ENCODE peak calls at places on chromosomes 4 and X, in four cellular contexts. One of them, this sample, is unnamed.

GRCh38 chrX:18964026-18964425 is 19.9 kb downstream of the PHKA2 start:
- DNase-seq in GM12878: no peak
- DNase-seq in K562: no peak
- DNase-seq in HepG2: no peak
- DNase-seq in this sample: no peak

GRCh38 chr4:154124539-154125255 is 335.8 kb upstream of the SFRP2 start:
- DNase-seq in GM12878: no peak
- DNase-seq in K562: no peak
- DNase-seq in HepG2: no peak
- DNase-seq in this sample: no peak

GRCh38 chrX:44903107-44903506 is 30.1 kb downstream of the KDM6A start:
- DNase-seq in GM12878: no peak
- DNase-seq in K562: peak; percentile 18
- DNase-seq in HepG2: peak; percentile 50
- DNase-seq in this sample: no peak

GRCh38 chr4:152956650-152957436 is 20.7 kb downstream of the FHDC1 start:
- DNase-seq in GM12878: no peak
- DNase-seq in K562: no peak
- DNase-seq in HepG2: peak; percentile 18
- DNase-seq in this sample: no peak

GRCh38 chrX:150990910-150991309 is 7.8 kb downstream of the HMGB3 start:
- DNase-seq in GM12878: no peak
- DNase-seq in K562: no peak
- DNase-seq in HepG2: no peak
- DNase-seq in this sample: no peak

GRCh38 chr4:169283114-169283509 is 12.4 kb upstream of the SH3RF1 start:
- DNase-seq in GM12878: no peak
- DNase-seq in K562: no peak
- DNase-seq in HepG2: no peak
- DNase-seq in this sample: no peak

GRCh38 chrX:132676561-132677186 is 187.8 kb upstream of the MBNL3 start:
- DNase-seq in GM12878: no peak
- DNase-seq in K562: no peak
- DNase-seq in HepG2: no peak
- DNase-seq in this sample: peak; percentile 36

GRCh38 chrX:111634823-111635410 is 46.1 kb upstream of the ALG13 start:
- DNase-seq in GM12878: no peak
- DNase-seq in K562: no peak
- DNase-seq in HepG2: no peak
- DNase-seq in this sample: no peak

GRCh38 chrX:29952016-29952415 is 263.3 kb upstream of the MAGEB2 start:
- DNase-seq in GM12878: no peak
- DNase-seq in K562: no peak
- DNase-seq in HepG2: no peak
- DNase-seq in this sample: no peak

GRCh38 chrX:11103006-11103405 is 8.1 kb upstream of the HCCS start:
- DNase-seq in GM12878: no peak
- DNase-seq in K562: no peak
- DNase-seq in HepG2: no peak
- DNase-seq in this sample: no peak

GRCh38 chrX:51876441-51876840 is 17.0 kb upstream of the MAGED1 start:
- DNase-seq in GM12878: no peak
- DNase-seq in K562: no peak
- DNase-seq in HepG2: no peak
- DNase-seq in this sample: no peak

GRCh38 chr4:39348371-39349265 is 17.5 kb downstream of the RFC1 start:
- DNase-seq in GM12878: no peak
- DNase-seq in K562: no peak
- DNase-seq in HepG2: peak; percentile 41
- DNase-seq in this sample: no peak

GRCh38 chr4:1019726-1020470 is 8.5 kb downstream of the FGFRL1 start:
- DNase-seq in GM12878: no peak
- DNase-seq in K562: peak; percentile 46
- DNase-seq in HepG2: no peak
- DNase-seq in this sample: no peak

GRCh38 chr4:24488399-24489164 is 95.8 kb downstream of the DHX15 start:
- DNase-seq in GM12878: peak; percentile 5
- DNase-seq in K562: peak; percentile 85
- DNase-seq in HepG2: peak; percentile 44
- DNase-seq in this sample: peak; percentile 93

GRCh38 chr4:140943887-140944515 is 187.8 kb upstream of the TBC1D9 start:
- DNase-seq in GM12878: no peak
- DNase-seq in K562: no peak
- DNase-seq in HepG2: no peak
- DNase-seq in this sample: no peak

GRCh38 chr4:602559-602942 is 22.8 kb upstream of the PDE6B start:
- DNase-seq in GM12878: no peak
- DNase-seq in K562: peak; percentile 61
- DNase-seq in HepG2: peak; percentile 60
- DNase-seq in this sample: peak; percentile 96

GRCh38 chrX:10514891-10515290 is 105.5 kb downstream of the MID1 start:
- DNase-seq in GM12878: no peak
- DNase-seq in K562: no peak
- DNase-seq in HepG2: no peak
- DNase-seq in this sample: no peak

GRCh38 chrX:123629502-123629901 is 103.3 kb downstream of the THOC2 start:
- DNase-seq in GM12878: no peak
- DNase-seq in K562: no peak
- DNase-seq in HepG2: no peak
- DNase-seq in this sample: no peak

GRCh38 chr4:2418652-2419571 is at the start of gene CFAP99:
- DNase-seq in GM12878: peak; percentile 72
- DNase-seq in K562: peak; percentile 95
- DNase-seq in HepG2: peak; percentile 89
- DNase-seq in this sample: peak; percentile 97
- TF ChIP-seq REST in GM12878: no peak
- TF ChIP-seq REST in K562: no peak
- TF ChIP-seq REST in HepG2: no peak
- TF ChIP-seq REST in this sample: no peak

GRCh38 chr4:54428940-54429339 is 199.8 kb downstream of the PDGFRA start:
- DNase-seq in GM12878: no peak
- DNase-seq in K562: no peak
- DNase-seq in HepG2: no peak
- DNase-seq in this sample: no peak

GRCh38 chr4:54427826-54428225 is 198.7 kb downstream of the PDGFRA start:
- DNase-seq in GM12878: no peak
- DNase-seq in K562: no peak
- DNase-seq in HepG2: no peak
- DNase-seq in this sample: no peak

GRCh38 chr4:54433686-54434085 is 204.6 kb downstream of the PDGFRA start:
- DNase-seq in GM12878: no peak
- DNase-seq in K562: no peak
- DNase-seq in HepG2: no peak
- DNase-seq in this sample: peak; percentile 72
- TF ChIP-seq CREB1 in GM12878: no peak
- TF ChIP-seq CREB1 in K562: no peak
- TF ChIP-seq CREB1 in HepG2: no peak
- TF ChIP-seq CREB1 in this sample: no peak

DNA sequence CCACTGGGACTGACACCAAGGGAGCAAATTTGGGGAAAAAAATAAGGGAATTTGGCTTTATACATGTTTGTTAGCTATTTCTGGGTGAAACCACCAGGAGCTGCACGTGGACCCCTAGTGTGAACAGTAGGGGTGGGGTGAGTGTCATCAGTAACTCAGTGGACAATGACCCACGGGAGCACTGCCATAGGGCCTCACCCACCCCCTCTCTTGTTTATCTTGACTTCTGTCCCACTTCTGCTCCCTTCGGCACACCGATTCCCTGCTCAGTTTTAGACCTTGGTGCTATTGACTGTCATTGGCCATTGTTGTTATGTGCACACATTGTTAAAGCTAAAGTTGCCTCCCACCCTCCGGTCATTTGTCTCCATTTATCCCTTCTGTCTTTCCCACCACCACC is 9.0 kb downstream of the ACOX3 start:
- DNase-seq in GM12878: no peak
- DNase-seq in K562: no peak
- DNase-seq in HepG2: no peak
- DNase-seq in this sample: no peak
- TF ChIP-seq REST in GM12878: no peak
- TF ChIP-seq REST in K562: no peak
- TF ChIP-seq REST in HepG2: no peak
- TF ChIP-seq REST in this sample: no peak

DNA sequence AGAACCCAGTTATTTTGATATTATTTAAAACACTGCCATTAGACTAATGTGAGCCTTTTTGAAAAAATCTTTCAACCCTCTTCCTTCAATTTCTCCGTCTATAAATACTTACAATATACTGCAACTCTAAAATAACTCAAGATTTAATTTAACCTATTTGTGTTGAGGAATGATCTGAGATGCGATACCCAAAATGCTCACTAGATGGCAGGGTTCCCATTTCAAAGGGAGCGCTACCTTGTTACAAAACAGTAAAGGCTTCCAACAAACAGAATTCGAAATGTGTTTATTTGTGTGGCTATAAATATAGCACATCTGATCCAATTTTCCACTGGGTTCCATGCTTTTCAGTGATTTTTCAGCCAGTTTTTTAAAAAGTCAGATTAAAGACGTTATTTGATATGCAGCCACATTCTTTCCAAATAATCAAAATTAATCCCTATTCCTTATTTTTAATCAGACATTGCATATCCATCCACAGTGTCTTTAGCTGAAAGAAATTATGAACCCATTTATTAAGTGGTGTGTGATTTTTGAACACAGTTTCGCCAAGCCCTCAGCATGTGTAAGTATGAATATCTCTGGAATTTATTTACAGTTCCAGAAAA is 667.9 kb upstream of the LCORL start:
- DNase-seq in GM12878: no peak
- DNase-seq in K562: peak; percentile 26
- DNase-seq in HepG2: peak; percentile 16
- DNase-seq in this sample: peak; percentile 79
- TF ChIP-seq CREB1 in GM12878: no peak
- TF ChIP-seq CREB1 in K562: no peak
- TF ChIP-seq CREB1 in HepG2: no peak
- TF ChIP-seq CREB1 in this sample: no peak

GRCh38 chrX:64394059-64394873 is 986 bp downstream of the MTMR8 start:
- DNase-seq in GM12878: no peak
- DNase-seq in K562: no peak
- DNase-seq in HepG2: no peak
- DNase-seq in this sample: no peak

GRCh38 chrX:64389489-64389888 is 5.8 kb downstream of the MTMR8 start:
- DNase-seq in GM12878: no peak
- DNase-seq in K562: no peak
- DNase-seq in HepG2: no peak
- DNase-seq in this sample: no peak

GRCh38 chrX:64395568-64395929 is 297 bp upstream of the MTMR8 start:
- DNase-seq in GM12878: no peak
- DNase-seq in K562: no peak
- DNase-seq in HepG2: no peak
- DNase-seq in this sample: no peak

GRCh38 chrX:64398088-64398487 is 2.8 kb upstream of the MTMR8 start:
- DNase-seq in GM12878: no peak
- DNase-seq in K562: no peak
- DNase-seq in HepG2: no peak
- DNase-seq in this sample: no peak

DNA sequence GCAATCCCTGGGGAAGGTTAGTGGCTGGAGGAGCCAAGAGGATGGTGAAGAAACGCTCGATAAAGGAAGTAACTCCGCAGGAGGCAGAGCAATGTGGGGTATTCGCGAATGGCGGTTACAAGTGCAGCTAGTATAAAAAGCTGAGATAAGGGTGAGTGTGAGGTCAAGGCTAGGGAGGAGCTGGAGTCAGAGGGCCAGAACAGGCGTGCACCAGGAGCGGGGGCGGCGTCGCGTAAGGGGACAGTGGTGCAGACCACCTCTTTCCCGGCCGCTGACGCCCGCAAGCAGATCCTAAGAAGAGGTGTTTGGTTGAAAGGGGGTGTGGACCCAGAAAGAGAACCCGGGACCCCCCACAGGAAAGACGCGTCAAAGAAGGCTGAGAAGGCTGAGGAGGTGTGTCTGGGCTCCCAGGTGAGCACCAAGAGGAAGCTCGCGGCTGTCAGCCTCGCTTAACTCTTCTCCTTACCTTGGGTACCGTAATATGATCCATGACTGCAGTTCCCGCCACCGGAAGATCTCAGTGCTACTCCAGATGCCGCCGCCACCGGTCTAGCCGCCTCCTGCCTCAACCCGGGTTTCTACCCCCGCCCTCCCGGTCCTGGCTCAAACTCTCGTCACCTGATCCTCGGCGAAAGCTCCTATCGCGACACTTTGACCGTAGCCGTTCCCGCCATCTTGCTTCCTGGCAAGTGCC is at the start of gene MTMR8:
- DNase-seq in GM12878: peak; percentile 23
- DNase-seq in K562: peak; percentile 78
- DNase-seq in HepG2: no peak
- DNase-seq in this sample: peak; percentile 88
- TF ChIP-seq REST in GM12878: no peak
- TF ChIP-seq REST in K562: no peak
- TF ChIP-seq REST in HepG2: no peak
- TF ChIP-seq REST in this sample: no peak

DNA sequence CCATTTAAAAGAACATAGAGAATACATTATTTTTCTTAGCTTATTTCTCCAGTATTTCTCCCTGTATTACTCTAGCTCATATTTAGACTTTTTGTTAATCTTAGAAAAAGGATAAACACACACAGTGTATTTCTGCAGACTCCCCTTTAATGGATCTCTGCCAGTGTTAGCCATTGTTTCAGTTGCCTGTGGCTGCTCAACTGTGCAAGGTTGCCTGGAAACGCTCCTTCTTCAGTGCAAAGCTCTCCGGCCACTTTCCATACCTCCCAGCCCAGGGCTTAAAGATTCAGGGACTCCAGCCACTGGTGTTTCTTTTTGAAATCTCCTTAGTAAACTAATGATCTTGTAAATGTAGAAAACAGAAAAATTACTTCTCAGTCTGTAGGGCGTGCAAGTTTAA is 104.9 kb downstream of the SLIT2 start:
- DNase-seq in GM12878: no peak
- DNase-seq in K562: no peak
- DNase-seq in HepG2: no peak
- DNase-seq in this sample: no peak
- TF ChIP-seq CREB1 in GM12878: no peak
- TF ChIP-seq CREB1 in K562: no peak
- TF ChIP-seq CREB1 in HepG2: no peak
- TF ChIP-seq CREB1 in this sample: no peak